ENCODE peak calls at places on chromosomes 11 and 22, in seven cellular contexts. V is HL-60, P is sigmoid colon, R is suprapubic skin, Y is GM12878, G is transverse colon, L is prostate gland. H is an unnamed sample.

GRCh38 chr11:93577291-93577690 is 34.1 kb upstream of the SMCO4 start:
- DNase-seq in V (no peak), R (no peak), L (no peak), P (no peak), Y (no peak), G (no peak), H (no peak)

GRCh38 chr11:8262552-8263108 is 1.0 kb downstream of the LMO1 start:
- DNase-seq in R (peak), V (peak), G (peak), Y (no peak), P (peak), L (peak), H (no peak)

GRCh38 chr11:83724704-83725114 is 438.5 kb upstream of the CCDC90B start:
- DNase-seq in L (peak), P (no peak), V (no peak), Y (no peak), G (no peak), R (no peak), H (no peak)

GRCh38 chr11:63573881-63574855 is 11.0 kb upstream of the PLAAT2 start:
- DNase-seq in Y (no peak), V (peak), P (peak), G (peak), R (no peak), L (peak), H (no peak)

GRCh38 chr11:37657645-37658044 is 1059.6 kb upstream of the RAG2 start:
- DNase-seq in G (no peak), L (no peak), R (no peak), Y (no peak), V (no peak), P (no peak), H (peak)

GRCh38 chr11:47641585-47642098 is 717 bp downstream of the MTCH2 start:
- DNase-seq in V (no peak), R (no peak), Y (no peak), G (no peak), L (no peak), P (no peak), H (no peak)

GRCh38 chr11:27857588-27857987 is 157.3 kb upstream of the BDNF start:
- DNase-seq in L (no peak), R (no peak), P (no peak), G (no peak), V (no peak), Y (no peak), H (no peak)

GRCh38 chr11:89184021-89184420 is 6.3 kb downstream of the TYR start:
- DNase-seq in Y (no peak), P (no peak), V (no peak), L (no peak), G (no peak), R (no peak), H (no peak)

GRCh38 chr11:57279131-57279530 is 42.1 kb upstream of the APLNR start:
- DNase-seq in R (no peak), P (no peak), L (no peak), Y (no peak), G (no peak), V (no peak), H (no peak)

GRCh38 chr11:132632641-132633124 is 899.6 kb downstream of the OPCML start:
- DNase-seq in G (no peak), V (no peak), R (no peak), P (no peak), L (no peak), Y (no peak), H (no peak)

GRCh38 chr11:93524868-93525267 is 18.3 kb downstream of the SMCO4 start:
- DNase-seq in R (no peak), P (no peak), L (no peak), Y (no peak), G (no peak), V (no peak), H (no peak)

GRCh38 chr11:110261195-110262140 is 34.9 kb downstream of the RDX start:
- DNase-seq in L (no peak), G (no peak), P (no peak), V (no peak), Y (no peak), R (no peak), H (no peak)

GRCh38 chr11:1085440-1086170 is 10.9 kb downstream of the MUC2 start:
- DNase-seq in R (no peak), V (no peak), G (no peak), P (peak), Y (no peak), L (no peak), H (no peak)

GRCh38 chr11:1082346-1082727 is 7.7 kb downstream of the MUC2 start:
- DNase-seq in R (no peak), Y (no peak), P (peak), V (no peak), L (no peak), G (no peak), H (no peak)

GRCh38 chr11:1084561-1085439 is 10.1 kb downstream of the MUC2 start:
- DNase-seq in L (no peak), R (no peak), P (peak), G (no peak), V (no peak), Y (no peak), H (no peak)

GRCh38 chr11:1082728-1083620 is 8.3 kb downstream of the MUC2 start:
- DNase-seq in Y (no peak), R (peak), V (no peak), P (peak), L (no peak), G (no peak), H (no peak)

GRCh38 chr11:1083621-1084551 is 9.2 kb downstream of the MUC2 start:
- DNase-seq in G (no peak), P (peak), L (no peak), Y (no peak), V (no peak), R (no peak), H (no peak)
- H3K27ac ChIP-seq in G (no peak), P (no peak), L (no peak), Y (no peak), V (no peak), R (no peak), H (no peak)

GRCh38 chr22:49917997-49918910 is at the start of the genes ALG12 and CRELD2:
- DNase-seq in G (peak), V (peak), P (peak), L (peak), Y (peak), R (peak), H (peak)
- TF ChIP-seq POLR2AphosphoS5 in G (peak), V (peak), P (peak), L (peak), Y (peak), R (no peak), H (peak)

GRCh38 chr11:77083553-77084245 is 16.9 kb downstream of the CAPN5 start:
- DNase-seq in V (no peak), Y (no peak), R (peak), G (peak), P (peak), L (no peak), H (no peak)

GRCh38 chr11:77084581-77085191 is 17.9 kb downstream of the CAPN5 start:
- DNase-seq in G (peak), L (no peak), V (no peak), R (peak), P (peak), Y (no peak), H (no peak)

GRCh38 chr11:77081381-77081851 is 14.6 kb downstream of the CAPN5 start:
- DNase-seq in Y (no peak), L (no peak), G (peak), V (no peak), P (peak), R (no peak), H (no peak)

GRCh38 chr11:77081976-77082836 is 15.4 kb downstream of the CAPN5 start:
- DNase-seq in R (peak), V (no peak), Y (no peak), L (no peak), P (no peak), G (peak), H (no peak)

GRCh38 chr11:77082838-77083552 is 16.2 kb downstream of the CAPN5 start:
- DNase-seq in V (no peak), L (no peak), Y (no peak), P (peak), R (peak), G (peak), H (no peak)
- H3K27ac ChIP-seq in V (no peak), L (no peak), Y (no peak), P (peak), R (peak), G (peak), H (no peak)

DNA sequence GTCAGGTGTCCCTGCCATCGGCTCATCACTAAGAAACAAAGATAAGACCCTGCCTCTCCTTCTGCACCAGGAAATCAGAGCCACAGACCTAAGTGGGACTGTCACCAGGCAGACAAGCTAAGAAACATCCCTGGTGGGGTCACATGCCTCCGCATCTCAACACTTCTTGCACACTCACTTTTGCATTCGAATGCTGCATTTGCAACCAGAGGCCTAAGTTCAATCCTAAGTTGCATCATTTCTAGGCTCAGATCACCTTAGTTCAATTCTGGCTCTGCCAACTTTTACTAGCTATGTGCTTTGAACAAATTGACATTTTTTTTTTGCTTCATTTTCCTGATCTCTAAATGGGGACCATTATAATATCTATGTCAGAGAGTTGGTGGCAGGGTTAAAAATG is 299.0 kb upstream of the B3GAT1 start:
- DNase-seq in L (no peak), R (no peak), G (no peak), V (no peak), Y (no peak), P (no peak), H (no peak)
- TF ChIP-seq POLR2AphosphoS5 in L (no peak), R (no peak), G (no peak), V (no peak), Y (no peak), P (no peak), H (no peak)

GRCh38 chr22:17369553-17370035 is 334 bp downstream of the CECR2 start:
- DNase-seq in V (no peak), L (no peak), R (peak), Y (no peak), G (peak), P (no peak), H (no peak)

GRCh38 chr22:17368144-17368726 is 1.0 kb upstream of the CECR2 start:
- DNase-seq in L (peak), G (no peak), P (peak), Y (no peak), V (no peak), R (no peak), H (no peak)

GRCh38 chr22:17366830-17367229 is 2.4 kb upstream of the CECR2 start:
- DNase-seq in V (peak), Y (no peak), R (no peak), L (no peak), P (peak), G (peak), H (no peak)

GRCh38 chr22:17368727-17369552 is at the start of gene CECR2:
- DNase-seq in V (no peak), L (no peak), R (peak), P (peak), G (peak), Y (peak), H (no peak)

GRCh38 chr22:17366329-17366728 is 2.9 kb upstream of the CECR2 start:
- DNase-seq in Y (no peak), L (no peak), P (no peak), R (no peak), G (no peak), V (no peak), H (no peak)
- H3K27ac ChIP-seq in Y (no peak), L (no peak), P (no peak), R (no peak), G (no peak), V (no peak), H (no peak)

GRCh38 chr11:68004551-68005335 is 846 bp upstream of the UNC93B1 start:
- DNase-seq in P (no peak), Y (no peak), R (no peak), G (no peak), L (no peak), V (no peak), H (no peak)

GRCh38 chr11:68002943-68003845 is 703 bp downstream of the UNC93B1 start:
- DNase-seq in V (peak), P (no peak), G (peak), L (no peak), R (peak), Y (no peak), H (no peak)

GRCh38 chr11:68006606-68007166 is 2.8 kb upstream of the UNC93B1 start:
- DNase-seq in Y (no peak), G (no peak), R (peak), V (no peak), L (no peak), P (no peak), H (no peak)

GRCh38 chr11:68002575-68002942 is 1.3 kb downstream of the UNC93B1 start:
- DNase-seq in P (no peak), R (no peak), V (peak), G (no peak), L (no peak), Y (no peak), H (peak)

GRCh38 chr11:68003846-68004550 is at the start of gene UNC93B1:
- DNase-seq in R (peak), Y (peak), L (peak), P (peak), G (peak), V (peak), H (peak)
- TF ChIP-seq POLR2AphosphoS5 in R (no peak), Y (peak), L (peak), P (peak), G (peak), V (peak), H (no peak)

DNA sequence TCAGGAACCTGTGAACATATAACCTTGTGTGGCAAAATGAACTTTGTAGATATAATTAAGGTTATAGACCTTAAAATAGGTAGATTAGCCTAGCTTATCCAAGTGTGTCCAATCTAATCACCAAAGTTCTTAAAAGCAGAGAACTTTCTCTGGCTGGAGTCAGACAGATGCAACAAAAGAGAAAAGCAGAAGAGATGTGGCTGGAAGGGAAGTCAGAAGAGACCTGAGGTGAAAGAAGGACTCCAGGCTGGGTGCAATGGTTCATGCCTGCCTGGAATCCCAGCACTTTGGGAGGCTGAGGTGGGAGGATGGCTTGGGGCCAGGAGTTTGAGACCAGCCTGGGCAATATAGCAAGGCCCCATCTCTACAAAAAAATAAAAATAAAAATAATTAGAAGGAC is 39.4 kb upstream of the SWAP70 start:
- DNase-seq in G (no peak), L (no peak), R (peak), V (no peak), P (no peak), Y (no peak), H (no peak)
- H3K27ac ChIP-seq in G (no peak), L (no peak), R (no peak), V (no peak), P (no peak), Y (no peak), H (no peak)